ENCODE peak calls at places on chromosome 16, in four cellular contexts. O, M, W and H are unnamed samples.

GRCh38 chr16:1960665-1961630 is 1.6 kb downstream of the NDUFB10 start:
- DNase-seq in O (no peak), M (no peak), W (peak; percentile 53), H (no peak)

GRCh38 chr16:85984947-85985451 is 86.0 kb downstream of the IRF8 start:
- DNase-seq in O (no peak), M (no peak), W (no peak), H (no peak)

GRCh38 chr16:65697061-65697460 is 575.2 kb upstream of the CDH11 start:
- DNase-seq in O (no peak), M (no peak), W (no peak), H (no peak)

GRCh38 chr16:30088237-30088831 is 3.4 kb downstream of the TBX6 start:
- DNase-seq in O (no peak), M (no peak), W (no peak), H (no peak)

GRCh38 chr16:19517424-19518089 is 4.3 kb downstream of the GDE1 start:
- DNase-seq in O (no peak), M (peak; percentile 48), W (no peak), H (peak; percentile 43)

GRCh38 chr16:81610144-81610842 is 165.7 kb downstream of the CMIP start:
- DNase-seq in O (no peak), M (no peak), W (no peak), H (no peak)

GRCh38 chr16:23905027-23905426 is 69.2 kb downstream of the PRKCB start:
- DNase-seq in O (peak; percentile 61), M (peak; percentile 15), W (no peak), H (no peak)

GRCh38 chr16:31452631-31453106 is 6.6 kb upstream of the ARMC5 start:
- DNase-seq in O (no peak), M (no peak), W (no peak), H (peak; percentile 37)

GRCh38 chr16:54282202-54282922 is 4.2 kb downstream of the IRX3 start:
- DNase-seq in O (peak; percentile 79), M (peak; percentile 77), W (no peak), H (peak; percentile 71)

GRCh38 chr16:1197237-1197866 is 27.7 kb downstream of the TPSG1 start:
- DNase-seq in O (no peak), M (no peak), W (peak; percentile 59), H (no peak)

GRCh38 chr16:57144027-57144426 is 41.8 kb downstream of the PSME3IP1 start:
- DNase-seq in O (no peak), M (no peak), W (no peak), H (no peak)
- TF ChIP-seq NR3C1 in O (no peak), M (no peak), W (no peak), H (no peak)

GRCh38 chr16:55944377-55944802 is 69.2 kb upstream of the CES5A start:
- DNase-seq in O (peak; percentile 80), M (peak; percentile 36), W (peak; percentile 50), H (peak; percentile 69)
- TF ChIP-seq NR3C1 in O (no peak), M (no peak), W (no peak), H (no peak)

GRCh38 chr16:49835116-49835880 is 20.6 kb downstream of the ZNF423 start:
- DNase-seq in O (no peak), M (no peak), W (no peak), H (no peak)
- TF ChIP-seq NR3C1 in O (no peak), M (no peak), W (no peak), H (no peak)

GRCh38 chr16:17962726-17963125 is 373.8 kb downstream of the NPIPA8 start:
- DNase-seq in O (no peak), M (no peak), W (no peak), H (no peak)
- TF ChIP-seq NR3C1 in O (no peak), M (no peak), W (no peak), H (no peak)

DNA sequence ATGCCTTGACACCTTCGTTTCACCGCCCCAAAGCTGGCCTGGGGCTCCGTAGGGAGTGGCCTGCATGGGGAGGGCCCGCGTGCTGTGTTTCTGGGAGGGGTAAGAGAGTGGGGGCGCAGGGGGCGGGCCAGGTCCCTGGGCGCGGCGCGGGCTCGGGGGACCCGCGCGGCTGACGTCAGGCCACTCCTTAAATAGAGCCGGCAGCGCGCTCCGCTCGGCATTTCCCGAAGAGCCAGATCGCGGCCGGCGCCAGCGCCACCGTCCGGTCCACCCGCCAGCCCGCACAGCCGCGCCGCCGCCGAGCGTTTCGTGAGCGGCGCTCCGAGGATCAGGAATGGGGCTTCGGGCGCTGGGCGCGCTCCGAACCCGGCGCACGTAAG is at the start of gene HS3ST2:
- DNase-seq in O (peak; percentile 65), M (no peak), W (no peak), H (no peak)
- TF ChIP-seq NR3C1 in O (no peak), M (no peak), W (no peak), H (no peak)

GRCh38 chr16:73023320-73023719 is 24.6 kb downstream of the ZFHX3 start:
- DNase-seq in O (no peak), M (no peak), W (no peak), H (no peak)

GRCh38 chr16:73025506-73026131 is 22.3 kb downstream of the ZFHX3 start:
- DNase-seq in O (no peak), M (no peak), W (no peak), H (no peak)

GRCh38 chr16:73024571-73025105 is 23.3 kb downstream of the ZFHX3 start:
- DNase-seq in O (no peak), M (no peak), W (no peak), H (no peak)

GRCh38 chr16:73023752-73024570 is 24.0 kb downstream of the ZFHX3 start:
- DNase-seq in O (no peak), M (no peak), W (peak; percentile 77), H (no peak)

GRCh38 chr16:73025111-73025505 is 22.8 kb downstream of the ZFHX3 start:
- DNase-seq in O (no peak), M (no peak), W (no peak), H (no peak)
- TF ChIP-seq NR3C1 in O (no peak), M (no peak), W (no peak), H (no peak)